ENCODE peak calls at places on chromosomes 5 and 9, in five cellular contexts. Q is GM23248, Y is neural progenitor cell, M is hepatocyte, W is fibroblast of lung. C is an unnamed sample.

GRCh38 chr5:57456531-57457135 is 26.0 kb downstream of the ACTBL2 start:
- DNase-seq in Q (no peak), Y (no peak), M (no peak), W (no peak), C (no peak)

GRCh38 chr5:59722875-59723274 is 170.7 kb downstream of the PDE4D start:
- DNase-seq in Q (peak; percentile 40), Y (no peak), M (no peak), W (no peak), C (peak; percentile 59)

GRCh38 chr9:38336341-38336740 is 56.2 kb upstream of the ALDH1B1 start:
- DNase-seq in Q (no peak), Y (no peak), M (no peak), W (no peak), C (no peak)

GRCh38 chr5:43773032-43773830 is 170.3 kb downstream of the NNT start:
- DNase-seq in Q (peak; percentile 75), Y (no peak), M (no peak), W (peak; percentile 64), C (peak; percentile 56)

GRCh38 chr5:93587919-93588585 is 5.0 kb downstream of the NR2F1 start:
- DNase-seq in Q (no peak), Y (peak; percentile 51), M (no peak), W (no peak), C (no peak)

GRCh38 chr5:122916490-122916889 is 71.1 kb downstream of the SNX24 start:
- DNase-seq in Q (no peak), Y (no peak), M (no peak), W (no peak), C (no peak)

GRCh38 chr9:34363619-34364351 is 12.9 kb downstream of the MYORG start:
- DNase-seq in Q (no peak), Y (peak; percentile 75), M (no peak), W (no peak), C (no peak)

GRCh38 chr9:125536184-125537152 is 170.5 kb downstream of the MAPKAP1 start:
- DNase-seq in Q (peak; percentile 44), Y (no peak), M (no peak), W (no peak), C (peak; percentile 80)

GRCh38 chr9:116411506-116411905 is 257.9 kb downstream of the PAPPA start:
- DNase-seq in Q (no peak), Y (no peak), M (no peak), W (no peak), C (no peak)

GRCh38 chr5:35026280-35026840 is 21.4 kb downstream of the AGXT2 start:
- DNase-seq in Q (no peak), Y (no peak), M (no peak), W (peak; percentile 39), C (no peak)

GRCh38 chr5:179250561-179251225 is 94.6 kb downstream of the ADAMTS2 start:
- DNase-seq in Q (no peak), Y (no peak), M (no peak), W (no peak), C (no peak)

GRCh38 chr9:99167120-99167519 is 54.6 kb downstream of the ALG2 start:
- DNase-seq in Q (no peak), Y (no peak), M (no peak), W (no peak), C (no peak)

GRCh38 chr9:114071197-114071795 is 6.8 kb downstream of the AMBP start:
- DNase-seq in Q (no peak), Y (no peak), M (no peak), W (no peak), C (no peak)

GRCh38 chr5:73793911-73794310 is 167.9 kb downstream of the ARHGEF28 start:
- DNase-seq in Q (no peak), Y (no peak), M (no peak), W (no peak), C (peak; percentile 56)

GRCh38 chr5:93594591-93595419 is 11.8 kb downstream of the NR2F1 start:
- DNase-seq in Q (no peak), Y (peak; percentile 62), M (no peak), W (peak; percentile 51), C (no peak)

GRCh38 chr5:109196486-109196885 is 213.3 kb downstream of the PJA2 start:
- DNase-seq in Q (peak; percentile 23), Y (no peak), M (no peak), W (no peak), C (peak; percentile 27)

GRCh38 chr9:90103771-90104170 is 499.0 kb downstream of the GADD45G start:
- DNase-seq in Q (no peak), Y (no peak), M (no peak), W (no peak), C (no peak)

GRCh38 chr9:18437315-18438200 is 36.4 kb upstream of the ADAMTSL1 start:
- DNase-seq in Q (peak; percentile 68), Y (peak; percentile 20), M (peak; percentile 39), W (peak; percentile 47), C (no peak)

GRCh38 chr9:74006935-74007334 is 490.2 kb upstream of the RORB start:
- DNase-seq in Q (no peak), Y (peak; percentile 47), M (no peak), W (no peak), C (no peak)

GRCh38 chr9:127877566-127877998 is at the start of gene AK1:
- DNase-seq in Q (peak; percentile 86), Y (peak; percentile 81), M (peak; percentile 86), W (peak; percentile 51), C (peak; percentile 62)

GRCh38 chr5:39716532-39716971 is 291.8 kb upstream of the DAB2 start:
- DNase-seq in Q (peak; percentile 50), Y (peak; percentile 76), M (peak; percentile 71), W (peak; percentile 70), C (peak; percentile 90)

GRCh38 chr9:90099262-90099982 is 494.6 kb downstream of the GADD45G start:
- DNase-seq in Q (peak; percentile 42), Y (peak; percentile 24), M (peak; percentile 51), W (peak; percentile 50), C (peak; percentile 23)

GRCh38 chr9:13244190-13244589 is 35.3 kb downstream of the MPDZ start:
- DNase-seq in Q (no peak), Y (no peak), M (no peak), W (no peak), C (no peak)

GRCh38 chr5:111902436-111902835 is 145.4 kb upstream of the NREP start:
- DNase-seq in Q (no peak), Y (no peak), M (no peak), W (no peak), C (no peak)

GRCh38 chr9:126410229-126410628 is 83.6 kb downstream of the MVB12B start:
- DNase-seq in Q (no peak), Y (no peak), M (no peak), W (no peak), C (no peak)

GRCh38 chr5:168916266-168916665 is 337.1 kb upstream of the PANK3 start:
- DNase-seq in Q (peak; percentile 70), Y (no peak), M (peak; percentile 28), W (no peak), C (no peak)

GRCh38 chr9:80644044-80644443 is 1045.3 kb downstream of the TLE1 start:
- DNase-seq in Q (no peak), Y (no peak), M (no peak), W (no peak), C (no peak)

GRCh38 chr5:109152565-109152964 is 257.2 kb downstream of the PJA2 start:
- DNase-seq in Q (no peak), Y (no peak), M (no peak), W (no peak), C (no peak)

GRCh38 chr9:81574399-81574798 is 114.9 kb downstream of the TLE1 start:
- DNase-seq in Q (peak; percentile 39), Y (no peak), M (no peak), W (peak; percentile 24), C (peak; percentile 28)

GRCh38 chr5:146218163-146218562 is 14.8 kb downstream of the RBM27 start:
- DNase-seq in Q (no peak), Y (no peak), M (no peak), W (no peak), C (no peak)

GRCh38 chr5:35294017-35294416 is 63.7 kb upstream of the PRLR start:
- DNase-seq in Q (no peak), Y (no peak), M (no peak), W (no peak), C (no peak)

DNA sequence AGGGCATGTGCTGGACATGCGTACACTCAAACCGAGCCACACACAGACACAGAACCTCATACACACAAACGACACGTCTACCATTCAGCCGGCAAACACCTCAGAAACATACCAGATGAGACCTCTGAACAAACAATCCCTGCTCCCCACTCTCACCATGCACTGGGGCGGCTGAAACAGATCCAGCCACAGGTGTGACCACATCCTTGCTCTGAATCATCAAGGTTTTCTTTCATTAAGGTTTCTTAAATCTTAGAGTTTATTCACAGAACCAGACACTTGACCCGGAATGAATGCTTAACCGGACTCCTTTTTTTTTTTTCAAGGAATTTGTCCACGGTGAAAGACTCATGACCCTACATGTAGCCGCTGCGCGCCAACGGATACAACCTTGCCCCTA is 26.2 kb downstream of the TERT start:
- DNase-seq in Q (no peak), Y (no peak), M (no peak), W (no peak), C (no peak)
- H3K9me3 ChIP-seq in Q (no peaks in the 10 kb centered on the region), Y (no peaks in the 10 kb centered on the region), M (no peaks in the 10 kb centered on the region), W (no peaks in the 10 kb centered on the region), C (no peaks in the 10 kb centered on the region)

DNA sequence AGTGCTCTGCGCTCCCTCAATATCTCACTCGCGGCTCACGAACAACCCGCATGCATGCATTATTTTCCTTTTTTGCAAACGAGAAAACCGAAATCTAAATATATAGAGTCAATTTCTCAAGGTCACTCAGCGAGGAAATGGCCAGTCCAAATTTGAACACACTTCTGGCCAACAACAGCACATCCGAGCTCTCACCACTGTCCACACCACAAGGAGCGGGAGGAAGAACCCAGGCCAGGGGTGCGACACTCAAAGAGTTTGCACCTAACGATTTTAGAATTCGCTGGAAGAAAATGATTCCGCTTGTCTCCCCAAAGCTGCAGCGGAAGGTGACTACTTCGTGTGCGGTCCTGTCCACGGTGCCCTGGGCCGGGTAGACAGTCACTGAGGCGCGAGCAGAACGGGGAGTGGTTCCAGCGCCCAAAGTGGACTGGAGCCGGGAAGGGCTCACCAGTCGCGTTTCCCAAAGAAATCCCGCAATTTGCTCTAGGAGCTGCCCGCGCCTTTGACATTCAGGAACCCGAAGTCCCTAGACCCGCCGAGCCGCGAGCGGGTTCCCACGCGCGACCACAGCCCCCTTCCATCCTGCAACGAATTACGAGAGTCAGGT is 1.1 kb upstream of the TLX3 start:
- DNase-seq in Q (no peak), Y (peak; percentile 28), M (no peak), W (peak; percentile 12), C (no peak)
- TF ChIP-seq EZH2 in Q (no peak), Y (no peak), M (no peak), W (peak; percentile 41), C (no peak)

GRCh38 chr5:80588858-80589540 is 18.9 kb upstream of the ANKRD34B start:
- DNase-seq in Q (no peak), Y (no peak), M (no peak), W (no peak), C (no peak)
- H2AFZ ChIP-seq in Q (no peak overlapping the region), Y (no peak overlapping the region), M (no peak overlapping the region), W (no peak overlapping the region), C (no peak overlapping the region)

DNA sequence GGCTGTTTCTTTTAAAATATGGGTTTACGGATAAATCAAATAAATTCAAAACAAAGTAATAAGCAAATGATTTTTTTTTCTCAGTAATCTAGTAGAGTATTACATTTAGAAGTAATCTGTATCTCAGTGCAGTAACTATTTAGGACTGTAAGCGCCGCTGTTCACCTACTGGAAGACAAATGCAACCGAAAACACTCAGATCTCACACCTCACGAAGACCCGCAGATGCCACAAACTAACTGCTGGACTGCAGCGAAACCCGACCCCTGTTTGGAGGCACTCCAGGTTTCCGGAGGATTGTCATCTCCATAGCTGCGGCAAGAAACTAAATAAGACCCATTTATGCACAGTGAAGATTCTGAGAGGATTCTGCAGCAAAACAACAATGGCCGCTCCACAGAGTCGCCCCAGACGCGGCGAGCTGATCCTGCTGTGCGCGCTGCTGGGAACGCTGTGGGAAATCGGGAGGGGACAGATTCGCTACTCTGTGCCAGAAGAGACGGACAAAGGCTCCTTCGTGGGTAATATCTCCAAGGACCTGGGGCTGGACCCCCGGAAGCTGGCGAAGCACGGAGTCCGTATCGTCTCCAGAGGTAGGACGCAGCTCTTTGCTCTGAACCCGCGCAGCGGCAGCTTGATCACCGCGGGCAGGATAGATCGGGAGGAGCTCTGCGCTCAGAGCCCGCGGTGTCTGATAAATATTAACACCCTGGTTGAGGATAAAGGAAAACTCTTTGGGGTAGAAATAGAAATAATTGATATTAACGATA is at the start of gene PCDHGA8:
- DNase-seq in Q (peak; percentile 48), Y (no peak), M (no peak), W (peak; percentile 31), C (no peak)
- H3K9me3 ChIP-seq in Q (no peaks in the 10 kb centered on the region), Y (peaks cover 57% of the 10 kb centered on the region), M (peaks cover 63% of the 10 kb centered on the region), W (peaks cover 4% of the 10 kb centered on the region), C (peaks cover 6% of the 10 kb centered on the region)